ENCODE peak calls at places on chromosomes 11 and 22, in eight cellular contexts. Z is neural progenitor cell, Y is H1, O is HL-60, B is colonic mucosa, T is thoracic aorta, K is AG04450, C is caudate nucleus. G is an unnamed sample.

GRCh38 chr11:76700177-76701100 is 29.9 kb upstream of the LRRC32 start:
- DNase-seq in K (peak; percentile 89), C (no peak), Y (no peak), Z (no peak), O (no peak), T (no peak), B (no peak), G (no peak)

GRCh38 chr11:69489746-69490365 is 8.4 kb downstream of the LINC01488 start:
- DNase-seq in C (no peak), Z (no peak), T (no peak), K (no peak), O (no peak), B (no peak), Y (no peak), G (no peak)

GRCh38 chr11:119316729-119317591 is at the start of gene MCAM:
- DNase-seq in K (no peak), C (no peak), B (no peak), Y (no peak), Z (peak; percentile 81), O (no peak), T (no peak), G (no peak)

GRCh38 chr11:122319842-122320555 is 204.0 kb upstream of the BLID start:
- DNase-seq in T (no peak), B (no peak), Z (peak; percentile 51), O (peak; percentile 68), Y (no peak), C (no peak), K (no peak), G (no peak)

GRCh38 chr22:28139993-28140392 is 220.9 kb upstream of the PITPNB start:
- DNase-seq in K (peak; percentile 71), O (no peak), Y (no peak), T (no peak), C (no peak), Z (no peak), B (no peak), G (peak; percentile 64)

GRCh38 chr11:17171916-17172315 is 35.9 kb downstream of the PIK3C2A start:
- DNase-seq in B (no peak), K (no peak), Y (no peak), Z (no peak), T (no peak), C (no peak), O (no peak), G (no peak)

GRCh38 chr22:17598318-17598717 is 30.2 kb downstream of the ATP6V1E1 start:
- DNase-seq in O (no peak), K (no peak), B (no peak), C (no peak), Y (no peak), Z (no peak), T (no peak), G (no peak)

GRCh38 chr22:48627203-48627602 is 1200.5 kb downstream of the BRD1 start:
- DNase-seq in Z (peak; percentile 18), K (no peak), T (no peak), C (no peak), O (no peak), Y (no peak), B (no peak), G (no peak)

GRCh38 chr22:33917744-33918406 is 2.4 kb downstream of the LARGE1 start:
- DNase-seq in B (no peak), C (no peak), Z (peak; percentile 64), T (no peak), Y (no peak), O (no peak), K (no peak), G (no peak)

GRCh38 chr11:28077524-28077923 is 30.4 kb downstream of the KIF18A start:
- DNase-seq in Z (no peak), T (no peak), C (no peak), O (no peak), K (no peak), Y (no peak), B (no peak), G (no peak)

GRCh38 chr22:30806391-30806861 is 111.8 kb downstream of the OSBP2 start:
- DNase-seq in C (no peak), Y (no peak), O (no peak), T (no peak), Z (peak; percentile 60), K (no peak), B (no peak), G (peak; percentile 54)

GRCh38 chr11:112248216-112248615 is 12.4 kb downstream of the PLET1 start:
- DNase-seq in Z (no peak), T (no peak), Y (no peak), K (no peak), C (no peak), O (no peak), B (no peak), G (no peak)

GRCh38 chr22:50086526-50086925 is 1.3 kb upstream of the MLC1 start:
- DNase-seq in B (no peak), Z (no peak), K (peak; percentile 49), Y (no peak), T (no peak), C (no peak), O (no peak), G (no peak)

GRCh38 chr11:72669527-72669926 is 4.7 kb downstream of the PDE2A start:
- DNase-seq in T (no peak), O (no peak), K (no peak), B (no peak), Z (no peak), C (no peak), Y (no peak), G (no peak)

GRCh38 chr11:108394744-108395284 is 72.5 kb downstream of the C11orf65 start:
- DNase-seq in C (no peak), Z (no peak), Y (no peak), O (no peak), T (no peak), K (no peak), B (no peak), G (no peak)

GRCh38 chr11:45078236-45079074 is 68.0 kb upstream of the PRDM11 start:
- DNase-seq in Y (no peak), O (no peak), T (no peak), C (no peak), Z (no peak), B (no peak), K (no peak), G (no peak)

GRCh38 chr11:45082744-45083543 is 63.5 kb upstream of the PRDM11 start:
- DNase-seq in B (no peak), O (peak; percentile 70), T (no peak), Y (no peak), C (no peak), Z (no peak), K (no peak), G (no peak)

GRCh38 chr11:45079567-45079942 is 66.9 kb upstream of the PRDM11 start:
- DNase-seq in B (no peak), K (no peak), Z (no peak), Y (no peak), C (no peak), O (no peak), T (no peak), G (no peak)

GRCh38 chr11:45079075-45079444 is 67.4 kb upstream of the PRDM11 start:
- DNase-seq in B (no peak), C (no peak), K (no peak), Z (peak; percentile 62), Y (no peak), T (no peak), O (peak; percentile 60), G (no peak)

DNA sequence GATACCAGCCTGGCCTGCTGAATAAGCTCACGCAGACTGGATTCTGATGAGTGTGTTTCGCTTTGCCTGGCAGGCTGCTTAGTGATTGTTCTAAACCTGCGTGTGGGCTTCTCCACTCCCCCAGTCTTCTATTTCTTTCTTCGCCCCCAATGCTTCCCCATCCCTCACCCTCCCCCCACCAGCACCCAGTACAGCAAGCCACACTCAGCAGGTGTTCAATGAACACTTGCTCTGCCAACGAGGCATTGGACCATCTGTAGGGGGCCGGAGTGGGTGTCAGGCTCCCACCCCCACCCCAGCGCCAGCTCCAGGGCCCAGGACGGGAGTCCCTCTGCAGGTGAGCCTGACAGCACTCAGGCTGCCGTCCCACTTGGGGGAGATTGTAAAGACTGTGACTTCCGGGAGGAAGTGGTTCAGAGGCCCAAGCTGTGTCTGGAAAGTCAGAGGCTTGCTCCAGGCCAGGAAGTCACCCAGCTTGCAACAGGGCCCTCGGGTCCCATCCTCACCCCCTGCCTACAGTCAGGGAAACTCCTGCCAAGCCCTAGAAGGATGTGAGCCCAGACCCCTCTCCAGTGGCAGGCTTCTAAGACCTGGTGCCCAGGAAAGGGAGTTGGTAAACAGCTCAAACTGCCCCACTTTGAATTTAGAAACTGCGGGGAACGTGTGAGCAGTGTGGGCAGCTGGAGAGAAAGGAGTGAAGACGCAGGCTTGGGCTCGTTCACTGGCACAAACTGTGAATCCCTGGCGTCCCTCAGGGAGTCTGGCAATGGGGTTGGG is 66.3 kb upstream of the PRDM11 start:
- DNase-seq in K (no peak), C (no peak), Z (no peak), B (peak; percentile 33), Y (no peak), O (peak; percentile 87), T (no peak), G (no peak)
- H3K27ac ChIP-seq in K (no peak overlapping the region), C (peak overlapping the region; percentile 55), Z (no peak overlapping the region), B (no peak overlapping the region), Y (no peak overlapping the region), O (peak overlapping the region; percentile 73), T (no peak overlapping the region), G (no peak overlapping the region)

DNA sequence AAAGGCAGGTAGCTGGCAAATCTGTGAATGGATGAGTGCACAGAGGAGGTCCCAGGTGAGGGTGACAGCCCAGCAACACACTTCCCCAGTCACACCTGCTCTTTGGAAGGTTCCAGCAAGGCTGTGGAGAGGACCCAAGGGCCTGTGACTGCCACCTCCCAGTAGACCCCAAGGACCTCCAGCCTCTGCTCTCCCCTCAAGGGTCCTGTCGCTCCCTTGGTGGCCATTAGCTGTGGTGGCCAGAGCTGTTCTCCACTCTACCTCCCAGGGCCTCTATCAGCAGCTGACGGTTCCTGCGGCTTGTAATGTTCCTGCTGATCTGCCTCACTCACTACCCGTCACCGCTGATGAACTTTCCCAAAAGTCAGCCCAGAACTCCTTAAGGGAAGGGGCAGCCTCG is 93.0 kb downstream of the SWAP70 start:
- DNase-seq in T (no peak), C (no peak), Y (no peak), B (no peak), O (no peak), Z (no peak), K (no peak), G (no peak)
- H3K27ac ChIP-seq in T (no peak overlapping the region), C (no peak overlapping the region), Y (no peak overlapping the region), B (no peak overlapping the region), O (peak overlapping the region; percentile 95), Z (no peak overlapping the region), K (no peak overlapping the region), G (peak overlapping the region; percentile 93)

GRCh38 chr22:38881997-38882396 is 10.0 kb upstream of the CBX6 start:
- DNase-seq in T (no peak), C (no peak), Z (no peak), K (no peak), B (no peak), O (no peak), Y (no peak), G (no peak)
- H3K27ac ChIP-seq in T (peak overlapping the region; percentile 86), C (no peak overlapping the region), Z (no peak overlapping the region), K (peak overlapping the region; percentile 78), B (peak overlapping the region; percentile 53), O (no peak overlapping the region), Y (no peak overlapping the region), G (no peak overlapping the region)

DNA sequence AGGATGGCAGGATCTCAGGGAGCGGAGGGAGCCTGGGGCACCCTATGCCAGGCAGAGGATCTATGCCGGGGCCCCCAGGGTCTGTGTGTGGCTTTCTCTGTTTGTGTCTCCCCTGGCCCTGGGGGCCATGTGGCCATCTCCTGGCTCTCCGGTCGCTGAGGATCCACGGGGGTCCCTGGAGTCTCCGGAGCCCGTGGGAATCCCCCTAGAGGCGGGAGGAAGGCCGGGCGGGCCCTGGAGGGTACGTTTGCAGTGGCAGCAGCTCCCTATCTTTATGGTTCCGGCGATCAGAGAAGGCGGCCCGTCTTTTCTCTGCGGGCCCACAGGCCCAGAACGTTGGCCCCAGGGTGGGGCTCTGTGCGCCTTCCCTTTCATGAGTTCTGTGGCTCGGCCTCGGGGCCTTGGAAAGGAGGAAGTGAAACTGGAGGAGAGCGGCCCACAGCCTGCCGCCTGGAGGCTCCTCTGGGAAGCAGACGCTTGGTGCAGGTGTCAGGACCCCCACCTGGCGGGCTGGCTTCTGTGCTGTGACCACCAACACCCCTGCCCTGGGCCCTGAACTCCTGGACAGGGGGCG is 82.1 kb downstream of the KCNQ1 start:
- DNase-seq in B (peak; percentile 87), O (peak; percentile 66), Y (no peak), T (no peak), C (no peak), K (no peak), Z (no peak), G (no peak)
- H3K27ac ChIP-seq in B (peak overlapping the region; percentile 72), O (no peak overlapping the region), Y (no peak overlapping the region), T (no peak overlapping the region), C (no peak overlapping the region), K (no peak overlapping the region), Z (no peak overlapping the region), G (no peak overlapping the region)